ENCODE peak calls at places on chromosomes 11 and 22, in ten cellular contexts. D is naive thymus-derived CD4-positive, alpha-beta T cell; R is H7; K is right lobe of liver; X is SJSA1; P is CD8-positive, alpha-beta T cell; Z is body of pancreas; I is colonic mucosa; L is mucosa of descending colon; Q is GM23338. O is an unnamed sample.

GRCh38 chr11:8959546-8960166 is 4.6 kb downstream of the TMEM9B start:
- DNase-seq in I (peak; percentile 58), K (no peak), Q (peak; percentile 91), L (no peak), D (peak; percentile 23), R (peak; percentile 85), P (no peak), Z (peak; percentile 66), X (no peak), O (peak; percentile 22)

GRCh38 chr11:82676483-82677094 is 57.1 kb downstream of the FAM181B start:
- DNase-seq in P (no peak), R (no peak), I (no peak), D (no peak), X (no peak), Q (peak; percentile 34), L (no peak), Z (no peak), K (no peak), O (no peak)

GRCh38 chr22:40240671-40241070 is 62.9 kb downstream of the TNRC6B start:
- DNase-seq in P (peak; percentile 46), Z (no peak), Q (no peak), L (no peak), K (no peak), D (no peak), I (no peak), R (no peak), X (no peak), O (no peak)

GRCh38 chr11:76830639-76831312 is 29.9 kb upstream of the ACER3 start:
- DNase-seq in Q (no peak), R (no peak), Z (peak; percentile 36), I (peak; percentile 26), D (no peak), X (no peak), P (no peak), K (no peak), L (no peak), O (no peak)

GRCh38 chr22:41833369-41834004 is 582 bp downstream of the SREBF2 start:
- DNase-seq in I (peak; percentile 57), Q (peak; percentile 60), D (peak; percentile 42), K (peak; percentile 65), X (no peak), L (peak; percentile 77), R (peak; percentile 69), P (peak; percentile 49), Z (peak; percentile 44), O (peak; percentile 54)

GRCh38 chr11:116730241-116730561 is 42.6 kb downstream of the BUD13 start:
- DNase-seq in Q (no peak), R (no peak), L (no peak), P (no peak), I (no peak), D (no peak), Z (no peak), X (no peak), K (no peak), O (no peak)

GRCh38 chr22:27994481-27995331 is 75.7 kb upstream of the PITPNB start:
- DNase-seq in I (no peak), Z (no peak), Q (no peak), R (no peak), L (no peak), K (no peak), X (no peak), P (no peak), D (no peak), O (no peak)

GRCh38 chr22:35961480-35961902 is 67.1 kb downstream of the RBFOX2 start:
- DNase-seq in I (no peak), K (no peak), D (no peak), R (peak; percentile 44), P (no peak), Z (peak; percentile 28), X (peak; percentile 61), Q (peak; percentile 96), L (no peak), O (no peak)

DNA sequence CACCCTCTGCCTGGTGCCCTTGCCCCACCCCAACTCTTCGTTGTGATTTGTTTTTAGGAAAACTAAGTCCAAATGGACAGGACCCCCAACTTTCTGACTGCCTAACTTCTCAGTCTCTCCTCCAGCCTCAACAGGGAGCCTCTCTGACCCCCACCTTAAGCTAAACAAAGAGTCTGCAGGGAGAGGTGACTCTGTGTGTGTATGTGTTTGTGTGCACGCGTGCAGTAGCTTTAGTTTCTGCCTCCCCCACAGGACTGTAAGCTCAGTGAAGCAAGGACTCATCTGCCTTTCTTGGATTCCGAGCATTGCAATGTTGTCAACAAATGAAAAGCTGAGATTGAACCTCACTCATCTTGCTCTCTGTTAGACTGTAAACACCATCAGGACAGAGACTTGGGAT is 7.9 kb downstream of the SNAP29 start:
- DNase-seq in P (no peak), K (no peak), X (no peak), R (no peak), L (no peak), I (no peak), Q (no peak), Z (no peak), D (no peak), O (no peak)
- H3K36me3 ChIP-seq in P (peaks cover 11% of the 10 kb centered on the region), K (peaks cover 14% of the 10 kb centered on the region), X (peaks cover 50% of the 10 kb centered on the region), R (no peaks in the 10 kb centered on the region), L (no peaks in the 10 kb centered on the region), I (no peaks in the 10 kb centered on the region), Q (no peaks in the 10 kb centered on the region), Z (peaks cover 2% of the 10 kb centered on the region), D (no peaks in the 10 kb centered on the region), O (peaks cover 8% of the 10 kb centered on the region)

GRCh38 chr11:27861706-27862430 is 161.6 kb upstream of the BDNF start:
- DNase-seq in L (no peak), R (no peak), Z (no peak), Q (no peak), P (no peak), X (no peak), D (no peak), K (no peak), I (no peak), O (no peak)

GRCh38 chr11:27860811-27861210 is 160.6 kb upstream of the BDNF start:
- DNase-seq in Q (no peak), L (no peak), X (no peak), P (no peak), R (no peak), K (no peak), D (no peak), I (no peak), Z (no peak), O (no peak)

GRCh38 chr11:27863637-27864036 is 163.4 kb upstream of the BDNF start:
- DNase-seq in R (no peak), I (no peak), Q (peak; percentile 19), X (no peak), P (no peak), L (no peak), Z (no peak), K (no peak), D (no peak), O (no peak)

GRCh38 chr11:27865105-27865504 is 164.8 kb upstream of the BDNF start:
- DNase-seq in R (no peak), D (no peak), Z (no peak), Q (peak; percentile 11), K (no peak), I (no peak), P (no peak), L (no peak), X (no peak), O (no peak)

GRCh38 chr11:27864046-27865025 is 164.1 kb upstream of the BDNF start:
- DNase-seq in D (no peak), P (no peak), Z (peak; percentile 89), Q (no peak), R (no peak), I (peak; percentile 62), K (no peak), L (peak; percentile 69), X (no peak), O (no peak)
- H3K36me3 ChIP-seq in D (no peaks in the 10 kb centered on the region), P (no peaks in the 10 kb centered on the region), Z (no peaks in the 10 kb centered on the region), Q (no peaks in the 10 kb centered on the region), R (no peaks in the 10 kb centered on the region), I (no peaks in the 10 kb centered on the region), K (no peaks in the 10 kb centered on the region), L (no peaks in the 10 kb centered on the region), X (no peaks in the 10 kb centered on the region), O (no peaks in the 10 kb centered on the region)

GRCh38 chr11:2386591-2386990 is 9.5 kb downstream of the CD81 start:
- DNase-seq in Q (no peak), X (no peak), I (no peak), P (no peak), R (no peak), D (no peak), Z (no peak), K (no peak), L (no peak), O (no peak)

GRCh38 chr11:2389344-2390026 is 11.1 kb upstream of the TSSC4 start:
- DNase-seq in Q (no peak), K (no peak), R (no peak), I (no peak), L (no peak), X (no peak), Z (no peak), P (no peak), D (no peak), O (no peak)

GRCh38 chr11:2385156-2386151 is 8.3 kb downstream of the CD81 start:
- DNase-seq in D (no peak), P (no peak), Q (no peak), Z (no peak), X (no peak), I (no peak), R (no peak), K (no peak), L (peak; percentile 54), O (no peak)

GRCh38 chr11:2388431-2389024 is 11.4 kb downstream of the CD81 start:
- DNase-seq in L (no peak), Z (no peak), R (no peak), I (no peak), D (no peak), K (no peak), P (no peak), X (no peak), Q (no peak), O (no peak)

DNA sequence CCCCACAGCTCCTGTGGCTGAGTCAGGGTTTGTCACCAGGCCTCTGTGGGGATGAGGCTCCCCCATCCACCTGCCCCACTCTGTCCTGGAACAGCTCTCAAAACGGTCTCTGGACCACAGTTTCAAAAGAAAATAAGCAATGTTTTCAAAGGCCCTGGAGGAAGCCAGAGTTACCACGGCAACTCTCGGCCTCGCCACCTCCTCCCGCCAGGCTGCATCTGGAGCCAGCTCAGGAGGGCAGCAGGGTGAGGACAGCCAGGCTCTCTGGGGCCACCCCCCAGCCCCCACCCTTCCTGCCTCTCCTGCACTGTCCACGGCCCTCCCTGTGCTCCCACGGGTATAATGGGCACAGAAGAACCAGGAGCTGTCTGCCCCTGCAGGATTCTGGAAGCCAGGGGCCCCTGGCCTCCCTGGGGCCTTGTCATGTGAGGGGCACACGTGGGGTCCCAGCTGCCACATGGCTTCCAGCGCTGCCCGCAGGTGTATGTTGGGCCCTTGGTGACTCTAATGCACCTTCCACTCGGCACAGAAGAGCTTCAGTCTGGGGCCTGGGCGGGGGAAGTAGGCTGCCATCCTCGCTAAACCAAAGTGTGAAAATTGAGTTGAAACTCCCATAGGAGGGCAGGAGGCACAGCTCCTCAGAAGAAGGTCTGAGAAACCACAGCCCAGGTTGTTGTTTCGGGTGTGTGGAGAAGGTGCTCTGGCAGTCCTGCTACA is 10.3 kb downstream of the CD81 start:
- DNase-seq in R (no peak), L (no peak), D (no peak), X (no peak), K (no peak), P (peak; percentile 37), Q (no peak), Z (no peak), I (no peak), O (peak; percentile 43)
- H3K36me3 ChIP-seq in R (no peaks in the 10 kb centered on the region), L (no peaks in the 10 kb centered on the region), D (no peaks in the 10 kb centered on the region), X (peaks cover 85% of the 10 kb centered on the region), K (peaks cover 18% of the 10 kb centered on the region), P (no peaks in the 10 kb centered on the region), Q (no peaks in the 10 kb centered on the region), Z (no peaks in the 10 kb centered on the region), I (no peaks in the 10 kb centered on the region), O (no peaks in the 10 kb centered on the region)

GRCh38 chr11:130199792-130200191 is 40.2 kb downstream of the ST14 start:
- DNase-seq in Q (no peak), K (no peak), L (peak; percentile 26), I (no peak), R (no peak), X (no peak), Z (no peak), P (no peak), D (no peak), O (no peak)

GRCh38 chr11:130201026-130201425 is 41.4 kb downstream of the ST14 start:
- DNase-seq in D (no peak), X (no peak), R (no peak), K (no peak), I (no peak), L (peak; percentile 36), Z (no peak), P (no peak), Q (no peak), O (no peak)

GRCh38 chr11:130202818-130203671 is 43.5 kb downstream of the ST14 start:
- DNase-seq in L (peak; percentile 39), R (peak; percentile 26), K (peak; percentile 11), I (no peak), Q (no peak), D (no peak), X (no peak), Z (no peak), P (no peak), O (no peak)

GRCh38 chr11:130203766-130204702 is 44.5 kb downstream of the ST14 start:
- DNase-seq in R (peak; percentile 22), X (no peak), I (no peak), K (peak; percentile 1), P (no peak), D (no peak), Z (no peak), Q (no peak), L (no peak), O (no peak)

GRCh38 chr11:130202009-130202817 is 42.6 kb downstream of the ST14 start:
- DNase-seq in R (no peak), D (no peak), Q (no peak), K (no peak), P (no peak), X (no peak), Z (no peak), I (no peak), L (peak; percentile 28), O (no peak)
- H3K36me3 ChIP-seq in R (no peaks in the 10 kb centered on the region), D (no peaks in the 10 kb centered on the region), Q (no peaks in the 10 kb centered on the region), K (no peaks in the 10 kb centered on the region), P (no peaks in the 10 kb centered on the region), X (no peaks in the 10 kb centered on the region), Z (peaks cover 46% of the 10 kb centered on the region), I (peaks cover 9% of the 10 kb centered on the region), L (peaks cover 4% of the 10 kb centered on the region), O (no peaks in the 10 kb centered on the region)

O was measured in CD8-positive, alpha-beta memory T cell.